ENCODE peak calls at places on chromosomes 6 and 20, in ten cellular contexts. V is NCI-H510A treated with DMSO at 0.1 percent for 48 hours; K is ovary; F is GM10248; J is effector CD8-positive, alpha-beta T cell; G is fibroblast of the aortic adventitia; D is EH; Q is activated CD4-positive, CD25-positive, alpha-beta regulatory T cell treated with anti-CD3 and anti-CD28 coated beads, Interleukin-2, amount 50 U/mL, for 72 hours; M is cerebellum; E is midbrain. H is an unnamed sample.
A peak's percentile ranks its signal among the peaks of the same experiment; 100 is the strongest.

GRCh38 chr6:105493776-105494175 is 90.9 kb upstream of the PREP start:
- DNase-seq in M (no peak), K (no peak), J (no peak), Q (no peak), V (no peak), G (no peak), F (no peak), E (no peak), D (no peak), H (no peak)

GRCh38 chr20:41063442-41063841 is 34.8 kb downstream of the TOP1 start:
- DNase-seq in G (no peak), F (no peak), Q (no peak), D (peak; percentile 44), J (no peak), K (no peak), M (no peak), V (no peak), E (no peak), H (peak; percentile 81)

GRCh38 chr6:167565884-167566491 is 241.1 kb downstream of the TTLL2 start:
- DNase-seq in V (no peak), G (no peak), Q (no peak), F (no peak), K (no peak), E (no peak), J (no peak), M (no peak), D (no peak), H (no peak)

GRCh38 chr6:15586528-15586927 is 76.3 kb downstream of the DTNBP1 start:
- DNase-seq in K (no peak), F (no peak), M (no peak), D (peak; percentile 18), G (no peak), E (no peak), J (no peak), Q (no peak), V (no peak), H (no peak)

GRCh38 chr6:26545617-26546016 is 7.5 kb downstream of the HMGN4 start:
- DNase-seq in F (no peak), E (no peak), K (no peak), J (no peak), M (no peak), D (no peak), V (no peak), G (no peak), Q (no peak), H (no peak)

GRCh38 chr20:37528442-37529213 is 952 bp upstream of the BLCAP start:
- DNase-seq in G (peak; percentile 18), D (no peak), E (no peak), M (no peak), F (no peak), K (no peak), V (no peak), Q (no peak), J (no peak), H (no peak)

GRCh38 chr6:170497845-170498281 is 55.2 kb downstream of the PSMB1 start:
- DNase-seq in G (no peak), F (no peak), V (peak; percentile 58), E (no peak), M (no peak), K (no peak), Q (no peak), D (no peak), J (no peak), H (no peak)

GRCh38 chr6:127786109-127786508 is 114.7 kb downstream of the THEMIS start:
- DNase-seq in G (peak; percentile 26), D (peak; percentile 32), V (no peak), F (no peak), Q (no peak), M (no peak), K (no peak), J (no peak), E (no peak), H (no peak)

GRCh38 chr6:50091641-50092040 is 41.9 kb upstream of the DEFB112 start:
- DNase-seq in Q (no peak), V (no peak), M (no peak), E (no peak), D (no peak), K (no peak), J (no peak), G (no peak), F (no peak), H (no peak)

GRCh38 chr6:124356811-124357210 is 553.1 kb downstream of the NKAIN2 start:
- DNase-seq in Q (no peak), V (no peak), M (peak; percentile 21), G (no peak), E (no peak), J (no peak), K (no peak), F (no peak), D (no peak), H (no peak)

GRCh38 chr20:58713801-58714339 is 21.3 kb downstream of the NPEPL1 start:
- DNase-seq in V (no peak), E (no peak), G (no peak), M (no peak), D (no peak), Q (peak; percentile 28), F (peak; percentile 7), K (peak; percentile 31), J (no peak), H (no peak)

GRCh38 chr20:577167-577791 is 32.8 kb downstream of the TCF15 start:
- DNase-seq in V (peak; percentile 38), Q (no peak), E (no peak), J (no peak), D (no peak), K (no peak), F (no peak), M (no peak), G (peak; percentile 6), H (peak; percentile 39)

GRCh38 chr6:124036384-124036783 is 232.7 kb downstream of the NKAIN2 start:
- DNase-seq in Q (no peak), G (no peak), V (no peak), F (no peak), J (no peak), K (no peak), E (no peak), M (no peak), D (no peak), H (no peak)

GRCh38 chr6:160048471-160048870 is 73.1 kb upstream of the SLC22A1 start:
- DNase-seq in M (no peak), K (no peak), Q (no peak), J (no peak), D (no peak), E (no peak), F (no peak), V (no peak), G (no peak), H (no peak)

GRCh38 chr6:33000053-33000452 is 9.3 kb downstream of the HLA-DOA start:
- DNase-seq in E (no peak), V (no peak), M (no peak), F (peak; percentile 60), G (no peak), Q (no peak), D (no peak), J (no peak), K (no peak), H (peak; percentile 69)

GRCh38 chr6:6543181-6543879 is 45.2 kb upstream of the LY86 start:
- DNase-seq in V (no peak), D (peak; percentile 6), E (peak; percentile 28), F (peak; percentile 52), M (no peak), Q (no peak), K (no peak), J (no peak), G (no peak), H (no peak)

GRCh38 chr6:106591111-106591825 is 38.0 kb downstream of the RTN4IP1 start:
- DNase-seq in F (no peak), J (no peak), M (no peak), V (no peak), G (peak; percentile 85), E (no peak), Q (no peak), K (no peak), D (peak; percentile 96), H (no peak)

GRCh38 chr20:3994125-3994524 is 21.2 kb downstream of the RNF24 start:
- DNase-seq in V (no peak), K (no peak), F (no peak), D (no peak), M (no peak), G (no peak), J (no peak), E (no peak), Q (no peak), H (no peak)

GRCh38 chr6:64712606-64713005 is 994.4 kb downstream of the EYS start:
- DNase-seq in D (no peak), G (no peak), K (no peak), J (no peak), Q (no peak), V (no peak), E (no peak), M (no peak), F (no peak), H (no peak)

GRCh38 chr20:5947276-5947675 is 3.1 kb downstream of the TRMT6 start:
- DNase-seq in V (no peak), J (no peak), D (no peak), F (no peak), K (no peak), G (no peak), E (no peak), Q (no peak), M (no peak), H (no peak)

GRCh38 chr6:98828991-98829411 is 5.4 kb upstream of the POU3F2 start:
- DNase-seq in Q (no peak), E (peak; percentile 14), F (peak; percentile 19), J (no peak), G (no peak), M (no peak), D (no peak), K (no peak), V (peak; percentile 92), H (peak; percentile 91)

GRCh38 chr20:11376998-11377397 is 540.7 kb upstream of the BTBD3 start:
- DNase-seq in D (peak; percentile 76), Q (no peak), J (no peak), V (no peak), E (no peak), K (no peak), F (no peak), M (no peak), G (peak; percentile 65), H (no peak)

GRCh38 chr6:36069573-36069972 is 42.0 kb downstream of the MAPK14 start:
- DNase-seq in E (no peak), J (no peak), D (no peak), G (no peak), K (no peak), M (no peak), Q (no peak), V (no peak), F (no peak), H (no peak)

GRCh38 chr6:41586564-41586963 is 40.4 kb downstream of the FOXP4 start:
- DNase-seq in D (no peak), E (no peak), V (no peak), K (no peak), G (no peak), F (no peak), M (no peak), J (no peak), Q (no peak), H (no peak)

GRCh38 chr6:44452725-44453124 is 65.2 kb downstream of the CDC5L start:
- DNase-seq in K (no peak), V (no peak), M (no peak), E (no peak), F (no peak), J (no peak), G (peak; percentile 73), D (peak; percentile 79), Q (no peak), H (no peak)

GRCh38 chr6:43763133-43763797 is 6.7 kb upstream of the VEGFA start:
- DNase-seq in D (peak; percentile 41), E (no peak), J (no peak), K (peak; percentile 26), Q (no peak), G (peak; percentile 54), V (no peak), M (no peak), F (no peak), H (no peak)

GRCh38 chr20:38569747-38570519 is 11.1 kb upstream of the ADIG start:
- DNase-seq in V (no peak), D (no peak), Q (no peak), J (no peak), F (no peak), K (no peak), M (no peak), E (no peak), G (no peak), H (no peak)

GRCh38 chr6:21749754-21750153 is 156.2 kb downstream of the SOX4 start:
- DNase-seq in M (no peak), D (no peak), Q (no peak), J (no peak), K (no peak), E (no peak), F (no peak), G (no peak), V (peak; percentile 70), H (peak; percentile 38)